ENCODE peak calls at places on chromosome 2, in ten cellular contexts. Z, Y, K, E, R, W, S, O, Q and N are unnamed samples.

GRCh38 chr2:23133196-23133595 is 251.8 kb upstream of the KLHL29 start:
- DNase-seq in Z (no peak), Y (no peak), K (no peak), E (no peak), R (no peak), W (no peak), S (no peak), O (no peak), Q (no peak), N (no peak)

GRCh38 chr2:240162032-240162431 is 21.6 kb upstream of the OTOS start:
- DNase-seq in Z (no peak), Y (no peak), K (no peak), E (no peak), R (no peak), W (no peak), S (no peak), O (peak; percentile 11), Q (no peak), N (no peak)

GRCh38 chr2:196238836-196239380 is 67.5 kb upstream of the STK17B start:
- DNase-seq in Z (no peak), Y (no peak), K (no peak), E (no peak), R (no peak), W (no peak), S (no peak), O (no peak), Q (no peak), N (no peak)

GRCh38 chr2:54858021-54858681 is 134.7 kb downstream of the EML6 start:
- DNase-seq in Z (no peak), Y (no peak), K (no peak), E (peak; percentile 13), R (peak; percentile 91), W (no peak), S (no peak), O (no peak), Q (peak; percentile 83), N (no peak)

GRCh38 chr2:205712983-205713531 is 30.8 kb downstream of the NRP2 start:
- DNase-seq in Z (no peak), Y (no peak), K (no peak), E (no peak), R (peak; percentile 61), W (no peak), S (peak; percentile 44), O (no peak), Q (no peak), N (no peak)

GRCh38 chr2:136116813-136117390 is 1.0 kb downstream of the CXCR4 start:
- DNase-seq in Z (peak; percentile 64), Y (no peak), K (no peak), E (no peak), R (no peak), W (no peak), S (peak; percentile 50), O (peak; percentile 57), Q (no peak), N (no peak)

GRCh38 chr2:190415794-190416729 is 7.9 kb downstream of the MFSD6 start:
- DNase-seq in Z (no peak), Y (no peak), K (no peak), E (no peak), R (peak; percentile 20), W (no peak), S (peak; percentile 61), O (no peak), Q (no peak), N (no peak)

GRCh38 chr2:8329660-8330622 is 351.9 kb upstream of the ID2 start:
- DNase-seq in Z (no peak), Y (no peak), K (no peak), E (no peak), R (no peak), W (no peak), S (peak; percentile 54), O (no peak), Q (no peak), N (no peak)

GRCh38 chr2:238161291-238162051 is 2.7 kb downstream of the ERFE start:
- DNase-seq in Z (peak; percentile 56), Y (no peak), K (no peak), E (no peak), R (no peak), W (no peak), S (no peak), O (peak; percentile 49), Q (no peak), N (no peak)

GRCh38 chr2:189337648-189338047 is 103.6 kb upstream of the WDR75 start:
- DNase-seq in Z (no peak), Y (no peak), K (peak; percentile 52), E (peak; percentile 33), R (peak; percentile 84), W (no peak), S (no peak), O (no peak), Q (peak; percentile 13), N (peak; percentile 29)

GRCh38 chr2:28268386-28268785 is 124.3 kb upstream of the FOSL2 start:
- DNase-seq in Z (no peak), Y (no peak), K (no peak), E (no peak), R (peak; percentile 57), W (no peak), S (no peak), O (no peak), Q (peak; percentile 16), N (no peak)

GRCh38 chr2:6475155-6475940 is 390.4 kb downstream of the CMPK2 start:
- DNase-seq in Z (no peak), Y (no peak), K (no peak), E (no peak), R (no peak), W (no peak), S (no peak), O (no peak), Q (no peak), N (no peak)